ENCODE peak calls at places on chromosomes 6 and 20, in nine cellular contexts. Y is MM.1S, F is left lung, C is IMR-90, H is upper lobe of left lung, R is pancreas, P is upper lobe of right lung, I is endothelial cell of umbilical vein, Q is GM23338. B is an unnamed sample.

GRCh38 chr20:63499333-63499969 is 568 bp upstream of the EEF1A2 start:
- DNase-seq in P (peak; percentile 62), H (peak; percentile 74), I (no peak), Y (no peak), F (no peak), Q (no peak), R (peak; percentile 44), C (no peak), B (peak; percentile 82)

GRCh38 chr20:63364801-63365585 is 3.8 kb upstream of the CHRNA4 start:
- DNase-seq in H (peak; percentile 73), C (no peak), Q (no peak), R (peak; percentile 6), F (no peak), I (no peak), P (no peak), Y (no peak), B (no peak)

GRCh38 chr6:135577059-135577538 is 79.6 kb upstream of the AHI1 start:
- DNase-seq in Q (no peak), R (no peak), P (no peak), C (no peak), Y (no peak), F (no peak), H (no peak), I (no peak), B (peak; percentile 62)

GRCh38 chr6:34412643-34413214 is 13.1 kb downstream of the RPS10 start:
- DNase-seq in F (no peak), Y (no peak), H (no peak), Q (no peak), C (peak; percentile 35), I (no peak), R (no peak), P (no peak), B (no peak)

GRCh38 chr20:45991616-45992015 is 17.1 kb upstream of the MMP9 start:
- DNase-seq in R (no peak), Q (no peak), P (no peak), F (no peak), H (no peak), C (no peak), I (no peak), Y (no peak), B (no peak)

GRCh38 chr6:44831002-44831610 is 443.6 kb downstream of the CDC5L start:
- DNase-seq in I (no peak), Q (peak; percentile 43), C (no peak), Y (no peak), P (no peak), R (no peak), H (no peak), F (no peak), B (no peak)

GRCh38 chr6:36594816-36595167 is 630 bp downstream of the SRSF3 start:
- DNase-seq in Q (no peak), P (no peak), C (no peak), R (no peak), H (no peak), F (no peak), Y (no peak), I (no peak), B (peak; percentile 15)

GRCh38 chr6:1581120-1581991 is 28.4 kb upstream of the FOXC1 start:
- DNase-seq in Q (no peak), P (no peak), F (no peak), H (peak; percentile 74), R (no peak), I (no peak), C (no peak), Y (no peak), B (no peak)

GRCh38 chr6:84652356-84653026 is 111.9 kb downstream of the TBX18 start:
- DNase-seq in C (peak; percentile 92), H (no peak), I (peak; percentile 96), F (no peak), P (no peak), Q (no peak), R (no peak), Y (no peak), B (peak; percentile 72)

GRCh38 chr6:54291146-54291545 is 17.1 kb upstream of the TINAG start:
- DNase-seq in P (no peak), H (no peak), F (no peak), I (peak; percentile 94), Q (no peak), C (peak; percentile 70), Y (no peak), R (no peak), B (peak; percentile 18)

GRCh38 chr6:42113929-42114636 is 28.3 kb downstream of the C6orf132 start:
- DNase-seq in Q (no peak), P (no peak), I (no peak), R (no peak), H (no peak), Y (no peak), C (peak; percentile 45), F (no peak), B (peak; percentile 80)

DNA sequence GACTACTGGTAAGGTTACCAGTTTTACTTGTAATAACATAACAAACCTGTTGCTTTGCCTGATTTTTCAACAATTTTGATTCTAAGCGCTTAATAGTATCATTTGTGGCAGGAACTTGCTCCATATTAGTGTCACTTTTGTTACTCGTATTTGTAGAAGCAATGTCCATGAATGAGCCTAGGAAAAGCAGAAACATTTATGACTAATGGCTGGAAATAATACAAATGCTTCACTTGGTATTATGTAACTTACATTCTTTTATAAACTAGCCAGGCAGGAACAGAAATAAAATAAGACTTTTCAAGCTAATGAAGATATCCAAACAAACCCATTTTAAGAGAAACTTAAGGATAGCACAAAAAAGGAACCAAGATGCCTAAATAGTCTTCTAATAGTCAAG is 38.9 kb downstream of the MAP3K7 start:
- DNase-seq in Y (no peak), I (no peak), F (no peak), C (peak; percentile 16), P (no peak), Q (no peak), H (no peak), R (no peak), B (no peak)
- H3K36me3 ChIP-seq in Y (no peaks in the 10 kb centered on the region), I (peaks cover 7% of the 10 kb centered on the region), F (peaks cover 97% of the 10 kb centered on the region), C (peaks cover 26% of the 10 kb centered on the region), P (peaks cover 95% of the 10 kb centered on the region), Q (peaks cover 32% of the 10 kb centered on the region), H (peaks cover 45% of the 10 kb centered on the region), R (peaks cover 6% of the 10 kb centered on the region), B (peaks cover 59% of the 10 kb centered on the region)

GRCh38 chr6:70675822-70676221 is 8.1 kb downstream of the SMAP1 start:
- DNase-seq in Q (no peak), R (no peak), P (no peak), F (no peak), I (no peak), H (no peak), C (no peak), Y (no peak), B (no peak)

GRCh38 chr6:70673054-70673453 is 5.4 kb downstream of the SMAP1 start:
- DNase-seq in Y (no peak), Q (peak; percentile 30), I (no peak), R (no peak), F (no peak), P (no peak), C (no peak), H (no peak), B (no peak)

GRCh38 chr6:70672549-70672948 is 4.9 kb downstream of the SMAP1 start:
- DNase-seq in P (no peak), F (no peak), I (no peak), H (no peak), Q (no peak), Y (no peak), R (no peak), C (no peak), B (no peak)

GRCh38 chr6:70676821-70677220 is 9.1 kb downstream of the SMAP1 start:
- DNase-seq in F (no peak), C (no peak), H (no peak), Y (no peak), Q (no peak), I (no peak), R (no peak), P (no peak), B (no peak)

GRCh38 chr6:70673601-70674000 is 5.9 kb downstream of the SMAP1 start:
- DNase-seq in C (peak; percentile 55), H (no peak), R (no peak), I (peak; percentile 25), F (no peak), Y (peak; percentile 29), Q (peak; percentile 33), P (no peak), B (peak; percentile 74)
- H3K4me1 ChIP-seq in C (peaks cover 2% of the 10 kb centered on the region), H (peaks cover 12% of the 10 kb centered on the region), R (peaks cover 4% of the 10 kb centered on the region), I (peaks cover 17% of the 10 kb centered on the region), F (peaks cover 27% of the 10 kb centered on the region), Y (peaks cover 24% of the 10 kb centered on the region), Q (peaks cover 20% of the 10 kb centered on the region), P (peaks cover 16% of the 10 kb centered on the region), B (peaks cover 14% of the 10 kb centered on the region)

DNA sequence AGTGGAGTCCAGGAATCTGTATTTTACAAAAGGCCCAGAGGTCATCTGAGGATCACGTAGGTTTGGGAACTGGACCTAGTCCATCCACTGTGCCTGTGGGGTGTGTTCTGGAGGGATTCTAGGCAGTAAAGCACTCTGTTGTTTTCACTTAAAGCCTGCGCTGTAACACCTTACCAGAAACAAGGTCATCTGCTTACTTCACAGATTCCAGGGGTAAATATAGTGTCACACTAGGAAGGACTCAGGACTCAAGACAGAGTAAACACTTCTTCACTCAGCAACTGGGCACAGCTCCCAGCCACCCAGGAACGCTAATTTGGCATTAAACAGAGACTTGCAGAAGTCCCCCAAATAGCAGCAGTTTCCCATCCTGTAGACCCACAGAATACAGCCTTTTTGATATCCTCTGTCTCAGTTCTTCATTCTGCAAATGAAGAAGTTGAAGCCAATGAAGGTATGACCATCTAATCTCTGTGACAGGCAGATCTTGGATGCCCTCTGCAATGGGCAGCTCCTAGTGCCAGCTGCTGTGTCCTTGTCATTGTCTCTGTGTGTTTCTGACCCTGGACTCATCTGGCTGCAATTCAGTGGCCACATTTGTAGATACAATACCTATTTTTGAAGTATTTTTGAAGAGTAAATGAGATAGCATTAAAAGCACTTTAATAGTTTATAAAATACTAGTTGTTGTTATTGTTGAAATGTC is 129.1 kb downstream of the SLC24A3 start:
- DNase-seq in C (no peak), Y (no peak), Q (no peak), F (peak; percentile 52), P (no peak), R (no peak), I (no peak), H (no peak), B (no peak)
- H3K36me3 ChIP-seq in C (no peaks in the 10 kb centered on the region), Y (no peaks in the 10 kb centered on the region), Q (no peaks in the 10 kb centered on the region), F (no peaks in the 10 kb centered on the region), P (no peaks in the 10 kb centered on the region), R (no peaks in the 10 kb centered on the region), I (no peaks in the 10 kb centered on the region), H (no peaks in the 10 kb centered on the region), B (no peaks in the 10 kb centered on the region)

GRCh38 chr20:57482796-57483195 is 42.1 kb downstream of the CTCFL start:
- DNase-seq in I (no peak), R (no peak), F (no peak), C (no peak), P (no peak), H (peak; percentile 21), Q (no peak), Y (no peak), B (no peak)

GRCh38 chr20:57482148-57482547 is 42.8 kb downstream of the CTCFL start:
- DNase-seq in F (no peak), Q (no peak), C (no peak), Y (peak; percentile 74), R (no peak), H (no peak), I (no peak), P (no peak), B (peak; percentile 38)

GRCh38 chr20:57480444-57481152 is 44.3 kb downstream of the CTCFL start:
- DNase-seq in P (peak; percentile 10), Q (no peak), R (no peak), I (no peak), F (no peak), H (no peak), Y (peak; percentile 92), C (no peak), B (peak; percentile 25)

GRCh38 chr20:57479196-57479595 is 45.7 kb downstream of the CTCFL start:
- DNase-seq in Q (no peak), H (no peak), P (peak; percentile 25), C (no peak), R (no peak), I (no peak), Y (no peak), F (no peak), B (no peak)

GRCh38 chr20:57481281-57481711 is 43.6 kb downstream of the CTCFL start:
- DNase-seq in F (no peak), Q (no peak), I (no peak), H (peak; percentile 40), R (no peak), P (no peak), Y (peak; percentile 78), C (no peak), B (peak; percentile 22)
- H3K4me1 ChIP-seq in F (peaks cover 18% of the 10 kb centered on the region), Q (peaks cover 17% of the 10 kb centered on the region), I (peaks cover 3% of the 10 kb centered on the region), H (no peaks in the 10 kb centered on the region), R (no peaks in the 10 kb centered on the region), P (no peaks in the 10 kb centered on the region), Y (peaks cover 67% of the 10 kb centered on the region), C (no peaks in the 10 kb centered on the region), B (no peaks in the 10 kb centered on the region)